ENCODE peak calls at places on chromosomes 16 and 17, in five cellular contexts. One of them, this sample, is unnamed.
A peak's percentile ranks its signal among the peaks of the same experiment; 100 is the strongest.

GRCh38 chr16:57985204-57986121 is 14.5 kb upstream of the CNGB1 start:
- DNase-seq in SK-N-SH: peak; percentile 90
- DNase-seq in activated CD8-positive, alpha-beta memory T cell treated with anti-CD3 and anti-CD28 coated beads, Interleukin-2, amount 10 ng/mL, durations not matched to agents 7 days and 5 days: no peak
- DNase-seq in activated T-helper 1 cell treated with Interleukin-2 at 50 U/mL for 16 hours: no peak
- DNase-seq in germinal center: peak; percentile 58
- DNase-seq in this sample: peak; percentile 70

GRCh38 chr16:84845496-84846002 is 25.8 kb downstream of the CRISPLD2 start:
- DNase-seq in SK-N-SH: peak; percentile 34
- DNase-seq in activated CD8-positive, alpha-beta memory T cell treated with anti-CD3 and anti-CD28 coated beads, Interleukin-2, amount 10 ng/mL, durations not matched to agents 7 days and 5 days: no peak
- DNase-seq in activated T-helper 1 cell treated with Interleukin-2 at 50 U/mL for 16 hours: no peak
- DNase-seq in germinal center: no peak
- DNase-seq in this sample: no peak

GRCh38 chr16:87003414-87003755 is 313.8 kb downstream of the C16orf95 start:
- DNase-seq in SK-N-SH: no peak
- DNase-seq in activated CD8-positive, alpha-beta memory T cell treated with anti-CD3 and anti-CD28 coated beads, Interleukin-2, amount 10 ng/mL, durations not matched to agents 7 days and 5 days: no peak
- DNase-seq in activated T-helper 1 cell treated with Interleukin-2 at 50 U/mL for 16 hours: no peak
- DNase-seq in germinal center: no peak
- DNase-seq in this sample: no peak

GRCh38 chr16:58306327-58306726 is 11.5 kb upstream of the PRSS54 start:
- DNase-seq in SK-N-SH: no peak
- DNase-seq in activated CD8-positive, alpha-beta memory T cell treated with anti-CD3 and anti-CD28 coated beads, Interleukin-2, amount 10 ng/mL, durations not matched to agents 7 days and 5 days: peak; percentile 65
- DNase-seq in activated T-helper 1 cell treated with Interleukin-2 at 50 U/mL for 16 hours: no peak
- DNase-seq in germinal center: no peak
- DNase-seq in this sample: no peak

GRCh38 chr17:39636927-39637736 is at the start of gene STARD3:
- DNase-seq in SK-N-SH: peak; percentile 96
- DNase-seq in activated CD8-positive, alpha-beta memory T cell treated with anti-CD3 and anti-CD28 coated beads, Interleukin-2, amount 10 ng/mL, durations not matched to agents 7 days and 5 days: peak; percentile 94
- DNase-seq in activated T-helper 1 cell treated with Interleukin-2 at 50 U/mL for 16 hours: peak; percentile 84
- DNase-seq in germinal center: peak; percentile 93
- DNase-seq in this sample: peak; percentile 99

GRCh38 chr16:80993293-80993691 is 13.4 kb downstream of the CMC2 start:
- DNase-seq in SK-N-SH: no peak
- DNase-seq in activated CD8-positive, alpha-beta memory T cell treated with anti-CD3 and anti-CD28 coated beads, Interleukin-2, amount 10 ng/mL, durations not matched to agents 7 days and 5 days: no peak
- DNase-seq in activated T-helper 1 cell treated with Interleukin-2 at 50 U/mL for 16 hours: no peak
- DNase-seq in germinal center: no peak
- DNase-seq in this sample: no peak

GRCh38 chr17:17842111-17842876 is 5.5 kb upstream of the SREBF1 start:
- DNase-seq in SK-N-SH: no peak
- DNase-seq in activated CD8-positive, alpha-beta memory T cell treated with anti-CD3 and anti-CD28 coated beads, Interleukin-2, amount 10 ng/mL, durations not matched to agents 7 days and 5 days: no peak
- DNase-seq in activated T-helper 1 cell treated with Interleukin-2 at 50 U/mL for 16 hours: no peak
- DNase-seq in germinal center: no peak
- DNase-seq in this sample: no peak

GRCh38 chr16:15494231-15494630 is 59.8 kb downstream of the BMERB1 start:
- DNase-seq in SK-N-SH: no peak
- DNase-seq in activated CD8-positive, alpha-beta memory T cell treated with anti-CD3 and anti-CD28 coated beads, Interleukin-2, amount 10 ng/mL, durations not matched to agents 7 days and 5 days: no peak
- DNase-seq in activated T-helper 1 cell treated with Interleukin-2 at 50 U/mL for 16 hours: no peak
- DNase-seq in germinal center: no peak
- DNase-seq in this sample: no peak

GRCh38 chr17:75325348-75325747 is 36.1 kb upstream of the SLC25A19 start:
- DNase-seq in SK-N-SH: no peak
- DNase-seq in activated CD8-positive, alpha-beta memory T cell treated with anti-CD3 and anti-CD28 coated beads, Interleukin-2, amount 10 ng/mL, durations not matched to agents 7 days and 5 days: no peak
- DNase-seq in activated T-helper 1 cell treated with Interleukin-2 at 50 U/mL for 16 hours: no peak
- DNase-seq in germinal center: no peak
- DNase-seq in this sample: no peak

GRCh38 chr16:50530277-50531236 is 17.6 kb upstream of the NKD1 start:
- DNase-seq in SK-N-SH: no peak
- DNase-seq in activated CD8-positive, alpha-beta memory T cell treated with anti-CD3 and anti-CD28 coated beads, Interleukin-2, amount 10 ng/mL, durations not matched to agents 7 days and 5 days: no peak
- DNase-seq in activated T-helper 1 cell treated with Interleukin-2 at 50 U/mL for 16 hours: no peak
- DNase-seq in germinal center: no peak
- DNase-seq in this sample: peak; percentile 68

GRCh38 chr16:56983211-56983751 is 6.1 kb upstream of the NLRC5 start:
- DNase-seq in SK-N-SH: no peak
- DNase-seq in activated CD8-positive, alpha-beta memory T cell treated with anti-CD3 and anti-CD28 coated beads, Interleukin-2, amount 10 ng/mL, durations not matched to agents 7 days and 5 days: no peak
- DNase-seq in activated T-helper 1 cell treated with Interleukin-2 at 50 U/mL for 16 hours: no peak
- DNase-seq in germinal center: no peak
- DNase-seq in this sample: no peak

GRCh38 chr17:4565209-4566141 is 5.1 kb upstream of the GGT6 start:
- DNase-seq in SK-N-SH: peak; percentile 78
- DNase-seq in activated CD8-positive, alpha-beta memory T cell treated with anti-CD3 and anti-CD28 coated beads, Interleukin-2, amount 10 ng/mL, durations not matched to agents 7 days and 5 days: peak; percentile 75
- DNase-seq in activated T-helper 1 cell treated with Interleukin-2 at 50 U/mL for 16 hours: no peak
- DNase-seq in germinal center: peak; percentile 74
- DNase-seq in this sample: no peak

GRCh38 chr17:7034955-7035590 is 742 bp upstream of the SLC16A13 start:
- DNase-seq in SK-N-SH: no peak
- DNase-seq in activated CD8-positive, alpha-beta memory T cell treated with anti-CD3 and anti-CD28 coated beads, Interleukin-2, amount 10 ng/mL, durations not matched to agents 7 days and 5 days: peak; percentile 80
- DNase-seq in activated T-helper 1 cell treated with Interleukin-2 at 50 U/mL for 16 hours: no peak
- DNase-seq in germinal center: no peak
- DNase-seq in this sample: no peak

GRCh38 chr17:77445030-77445907 is 304.5 kb downstream of the SEC14L1 start:
- DNase-seq in SK-N-SH: no peak
- DNase-seq in activated CD8-positive, alpha-beta memory T cell treated with anti-CD3 and anti-CD28 coated beads, Interleukin-2, amount 10 ng/mL, durations not matched to agents 7 days and 5 days: peak; percentile 95
- DNase-seq in activated T-helper 1 cell treated with Interleukin-2 at 50 U/mL for 16 hours: peak; percentile 81
- DNase-seq in germinal center: peak; percentile 84
- DNase-seq in this sample: peak; percentile 75

GRCh38 chr17:21146362-21147021 is 19.7 kb downstream of the DHRS7B start:
- DNase-seq in SK-N-SH: no peak
- DNase-seq in activated CD8-positive, alpha-beta memory T cell treated with anti-CD3 and anti-CD28 coated beads, Interleukin-2, amount 10 ng/mL, durations not matched to agents 7 days and 5 days: no peak
- DNase-seq in activated T-helper 1 cell treated with Interleukin-2 at 50 U/mL for 16 hours: no peak
- DNase-seq in germinal center: no peak
- DNase-seq in this sample: no peak

GRCh38 chr16:86221085-86221484 is 289.2 kb upstream of the FOXF1 start:
- DNase-seq in SK-N-SH: no peak
- DNase-seq in activated CD8-positive, alpha-beta memory T cell treated with anti-CD3 and anti-CD28 coated beads, Interleukin-2, amount 10 ng/mL, durations not matched to agents 7 days and 5 days: no peak
- DNase-seq in activated T-helper 1 cell treated with Interleukin-2 at 50 U/mL for 16 hours: no peak
- DNase-seq in germinal center: no peak
- DNase-seq in this sample: no peak

GRCh38 chr16:4180511-4180910 is 61.4 kb downstream of the SRL start:
- DNase-seq in SK-N-SH: no peak
- DNase-seq in activated CD8-positive, alpha-beta memory T cell treated with anti-CD3 and anti-CD28 coated beads, Interleukin-2, amount 10 ng/mL, durations not matched to agents 7 days and 5 days: no peak
- DNase-seq in activated T-helper 1 cell treated with Interleukin-2 at 50 U/mL for 16 hours: no peak
- DNase-seq in germinal center: no peak
- DNase-seq in this sample: no peak

GRCh38 chr17:50258647-50259483 is 15.4 kb upstream of the TMEM92 start:
- DNase-seq in SK-N-SH: peak; percentile 85
- DNase-seq in activated CD8-positive, alpha-beta memory T cell treated with anti-CD3 and anti-CD28 coated beads, Interleukin-2, amount 10 ng/mL, durations not matched to agents 7 days and 5 days: no peak
- DNase-seq in activated T-helper 1 cell treated with Interleukin-2 at 50 U/mL for 16 hours: no peak
- DNase-seq in germinal center: peak; percentile 2
- DNase-seq in this sample: no peak

GRCh38 chr17:59161477-59161876 is 5.9 kb downstream of the PRR11 start:
- DNase-seq in SK-N-SH: no peak
- DNase-seq in activated CD8-positive, alpha-beta memory T cell treated with anti-CD3 and anti-CD28 coated beads, Interleukin-2, amount 10 ng/mL, durations not matched to agents 7 days and 5 days: no peak
- DNase-seq in activated T-helper 1 cell treated with Interleukin-2 at 50 U/mL for 16 hours: no peak
- DNase-seq in germinal center: no peak
- DNase-seq in this sample: no peak

GRCh38 chr17:59914274-59914854 is 21.4 kb downstream of the RPS6KB1 start:
- DNase-seq in SK-N-SH: peak; percentile 75
- DNase-seq in activated CD8-positive, alpha-beta memory T cell treated with anti-CD3 and anti-CD28 coated beads, Interleukin-2, amount 10 ng/mL, durations not matched to agents 7 days and 5 days: no peak
- DNase-seq in activated T-helper 1 cell treated with Interleukin-2 at 50 U/mL for 16 hours: no peak
- DNase-seq in germinal center: peak; percentile 65
- DNase-seq in this sample: no peak

GRCh38 chr17:45150911-45151809 is 2.9 kb downstream of the HEXIM1 start:
- DNase-seq in SK-N-SH: no peak
- DNase-seq in activated CD8-positive, alpha-beta memory T cell treated with anti-CD3 and anti-CD28 coated beads, Interleukin-2, amount 10 ng/mL, durations not matched to agents 7 days and 5 days: no peak
- DNase-seq in activated T-helper 1 cell treated with Interleukin-2 at 50 U/mL for 16 hours: no peak
- DNase-seq in germinal center: no peak
- DNase-seq in this sample: no peak

GRCh38 chr16:1283996-1284592 is 25.3 kb upstream of the UBE2I start:
- DNase-seq in SK-N-SH: no peak
- DNase-seq in activated CD8-positive, alpha-beta memory T cell treated with anti-CD3 and anti-CD28 coated beads, Interleukin-2, amount 10 ng/mL, durations not matched to agents 7 days and 5 days: no peak
- DNase-seq in activated T-helper 1 cell treated with Interleukin-2 at 50 U/mL for 16 hours: no peak
- DNase-seq in germinal center: no peak
- DNase-seq in this sample: peak; percentile 69

GRCh38 chr17:1783834-1784611 is 22.2 kb downstream of the SERPINF1 start:
- DNase-seq in SK-N-SH: peak; percentile 78
- DNase-seq in activated CD8-positive, alpha-beta memory T cell treated with anti-CD3 and anti-CD28 coated beads, Interleukin-2, amount 10 ng/mL, durations not matched to agents 7 days and 5 days: no peak
- DNase-seq in activated T-helper 1 cell treated with Interleukin-2 at 50 U/mL for 16 hours: no peak
- DNase-seq in germinal center: peak; percentile 37
- DNase-seq in this sample: peak; percentile 94

This sample was measured in upper lobe of left lung.